ENCODE peak calls at places on chromosome 20, in nine cellular contexts. G, A, L, J, X, P, R, N and T are unnamed samples.

GRCh38 chr20:5140195-5140594 is 13.4 kb downstream of the CDS2 start:
- DNase-seq in G (no peak), A (no peak), L (no peak), J (no peak), X (no peak), P (no peak), R (no peak), N (no peak), T (no peak)

GRCh38 chr20:51696304-51697118 is 71.7 kb downstream of the ATP9A start:
- DNase-seq in G (no peak), A (no peak), L (no peak), J (no peak), X (no peak), P (no peak), R (peak; percentile 30), N (no peak), T (no peak)

GRCh38 chr20:40564997-40565680 is 123.9 kb downstream of the MAFB start:
- DNase-seq in G (no peak), A (no peak), L (no peak), J (no peak), X (no peak), P (no peak), R (no peak), N (no peak), T (peak; percentile 80)

GRCh38 chr20:1946762-1947534 is 46.9 kb downstream of the PDYN start:
- DNase-seq in G (no peak), A (peak; percentile 33), L (peak; percentile 55), J (no peak), X (no peak), P (no peak), R (no peak), N (no peak), T (peak; percentile 25)

GRCh38 chr20:59364611-59365010 is 64.2 kb downstream of the EDN3 start:
- DNase-seq in G (no peak), A (no peak), L (no peak), J (no peak), X (no peak), P (no peak), R (no peak), N (no peak), T (no peak)

GRCh38 chr20:46546293-46546692 is 4.2 kb downstream of the OCSTAMP start:
- DNase-seq in G (no peak), A (no peak), L (no peak), J (no peak), X (no peak), P (no peak), R (peak; percentile 41), N (no peak), T (no peak)

GRCh38 chr20:21505161-21505809 is 8.6 kb downstream of the NKX2-2 start:
- DNase-seq in G (peak; percentile 53), A (peak; percentile 80), L (peak; percentile 53), J (peak; percentile 58), X (peak; percentile 54), P (no peak), R (peak; percentile 77), N (no peak), T (peak; percentile 36)

GRCh38 chr20:11553603-11554002 is 364.1 kb upstream of the BTBD3 start:
- DNase-seq in G (no peak), A (no peak), L (no peak), J (no peak), X (no peak), P (no peak), R (no peak), N (no peak), T (no peak)

GRCh38 chr20:25672659-25673058 is 24.0 kb downstream of the ZNF337 start:
- DNase-seq in G (no peak), A (no peak), L (no peak), J (no peak), X (no peak), P (no peak), R (no peak), N (peak; percentile 39), T (no peak)

GRCh38 chr20:40563296-40563950 is 125.6 kb downstream of the MAFB start:
- DNase-seq in G (no peak), A (peak; percentile 94), L (peak; percentile 83), J (no peak), X (no peak), P (no peak), R (peak; percentile 14), N (no peak), T (peak; percentile 98)

GRCh38 chr20:55415567-55416142 is 589.7 kb downstream of the CBLN4 start:
- DNase-seq in G (no peak), A (no peak), L (no peak), J (no peak), X (peak; percentile 36), P (no peak), R (no peak), N (no peak), T (peak; percentile 1)

GRCh38 chr20:51899674-51900073 is 97.4 kb upstream of the SALL4 start:
- DNase-seq in G (no peak), A (no peak), L (no peak), J (no peak), X (no peak), P (no peak), R (no peak), N (no peak), T (no peak)

GRCh38 chr20:62603021-62603906 is 39.0 kb upstream of the SLCO4A1 start:
- DNase-seq in G (peak; percentile 72), A (peak; percentile 42), L (peak; percentile 85), J (peak; percentile 28), X (no peak), P (no peak), R (no peak), N (no peak), T (peak; percentile 29)

GRCh38 chr20:10806539-10806938 is 132.7 kb upstream of the JAG1 start:
- DNase-seq in G (no peak), A (no peak), L (no peak), J (no peak), X (no peak), P (no peak), R (no peak), N (peak; percentile 31), T (no peak)

GRCh38 chr20:45882469-45883099 is 1.6 kb downstream of the ZSWIM1 start:
- DNase-seq in G (no peak), A (no peak), L (no peak), J (no peak), X (no peak), P (no peak), R (no peak), N (no peak), T (no peak)

GRCh38 chr20:63830821-63831593 is at the start of gene ZBTB46:
- DNase-seq in G (peak; percentile 79), A (peak; percentile 76), L (no peak), J (no peak), X (peak; percentile 53), P (no peak), R (peak; percentile 71), N (no peak), T (peak; percentile 36)
- H3K4me3 ChIP-seq in G (peak within 1 kb of the TSS; percentile 67), A (peak within 1 kb of the TSS; percentile 30), L (peak within 1 kb of the TSS; percentile 57), J (peak within 1 kb of the TSS; percentile 42), X (no peak within 1 kb of the TSS), P (peak within 1 kb of the TSS; percentile 39), R (no peak within 1 kb of the TSS), N (peak within 1 kb of the TSS; percentile 76), T (peak within 1 kb of the TSS; percentile 48)

GRCh38 chr20:13775867-13776266 is 8.9 kb downstream of the ESF1 start:
- DNase-seq in G (no peak), A (no peak), L (no peak), J (no peak), X (no peak), P (no peak), R (no peak), N (no peak), T (no peak)
- H3K36me3 ChIP-seq in G (peaks cover 13% of the 10 kb centered on the region), A (no peaks in the 10 kb centered on the region), L (no peaks in the 10 kb centered on the region), J (peaks cover 7% of the 10 kb centered on the region), X (peaks cover 15% of the 10 kb centered on the region), P (peaks cover 5% of the 10 kb centered on the region), R (peaks cover 72% of the 10 kb centered on the region), N (peaks cover 26% of the 10 kb centered on the region), T (peaks cover 3% of the 10 kb centered on the region)

DNA sequence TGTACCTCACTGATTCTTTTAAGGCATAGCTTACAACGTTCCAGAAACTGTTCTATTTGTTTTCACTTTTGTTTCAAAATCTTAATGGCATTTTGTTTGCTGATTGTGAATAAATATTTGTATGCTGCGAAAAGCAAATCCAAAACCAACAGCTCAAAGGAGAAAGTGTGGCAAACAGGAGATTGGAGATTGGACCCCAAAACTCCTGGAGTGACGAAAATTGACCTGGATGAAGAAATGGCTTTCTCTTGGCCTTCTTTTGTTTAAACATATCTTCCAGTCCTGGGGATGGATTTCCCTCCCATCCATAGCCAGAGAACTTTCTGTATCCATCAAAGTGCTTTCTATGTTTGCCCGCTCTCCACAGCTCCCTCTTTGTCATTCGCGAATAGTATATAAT is 2.8 kb upstream of the CTCFL start:
- DNase-seq in G (no peak), A (peak; percentile 3), L (no peak), J (no peak), X (no peak), P (no peak), R (no peak), N (no peak), T (no peak)
- H3K4me3 ChIP-seq in G (no peak overlapping the region), A (no peak overlapping the region), L (no peak overlapping the region), J (no peak overlapping the region), X (no peak overlapping the region), P (no peak overlapping the region), R (no peak overlapping the region), N (no peak overlapping the region), T (no peak overlapping the region)

GRCh38 chr20:57378646-57379262 is 12.4 kb upstream of the RBM38 start:
- DNase-seq in G (no peak), A (no peak), L (no peak), J (no peak), X (no peak), P (no peak), R (no peak), N (no peak), T (no peak)
- H3K36me3 ChIP-seq in G (peaks cover 11% of the 10 kb centered on the region), A (peaks cover 11% of the 10 kb centered on the region), L (no peaks in the 10 kb centered on the region), J (peaks cover 54% of the 10 kb centered on the region), X (peaks cover 4% of the 10 kb centered on the region), P (peaks cover 19% of the 10 kb centered on the region), R (peaks cover 61% of the 10 kb centered on the region), N (peaks cover 58% of the 10 kb centered on the region), T (peaks cover 9% of the 10 kb centered on the region)

GRCh38 chr20:19974621-19975435 is 42.3 kb upstream of the NAA20 start:
- DNase-seq in G (peak; percentile 90), A (peak; percentile 53), L (peak; percentile 84), J (no peak), X (no peak), P (peak; percentile 94), R (peak; percentile 71), N (peak; percentile 95), T (no peak)
- H3K4me3 ChIP-seq in G (peak overlapping the region; percentile 64), A (peak overlapping the region; percentile 9), L (peak overlapping the region; percentile 56), J (no peak overlapping the region), X (no peak overlapping the region), P (peak overlapping the region; percentile 82), R (peak overlapping the region; percentile 70), N (peak overlapping the region; percentile 66), T (no peak overlapping the region)